ENCODE peak calls at places on chromosomes 11 and 22, in four cellular contexts. One of them, this sample, is unnamed. For H3K36me3 and H3K9me3, the result is how much of the 10 kb centered on the place peaks cover.

GRCh38 chr11:117273550-117274289 is 17.4 kb upstream of the BACE1-AS start:
- DNase-seq in spleen: no peak
- DNase-seq in keratinocyte: no peak
- DNase-seq in IMR-90: peak
- DNase-seq in this sample: no peak

GRCh38 chr11:130691581-130691980 is 224.7 kb downstream of the SNX19 start:
- DNase-seq in spleen: no peak
- DNase-seq in keratinocyte: no peak
- DNase-seq in IMR-90: no peak
- DNase-seq in this sample: no peak

GRCh38 chr11:1988667-1989317 is 8.8 kb downstream of the H19 start:
- DNase-seq in spleen: peak
- DNase-seq in keratinocyte: no peak
- DNase-seq in IMR-90: no peak
- DNase-seq in this sample: no peak

GRCh38 chr11:110463153-110463552 is 33.4 kb downstream of the FDX1 start:
- DNase-seq in spleen: peak
- DNase-seq in keratinocyte: no peak
- DNase-seq in IMR-90: peak
- DNase-seq in this sample: no peak

GRCh38 chr11:94675239-94675638 is 92.9 kb upstream of the AMOTL1 start:
- DNase-seq in spleen: no peak
- DNase-seq in keratinocyte: peak
- DNase-seq in IMR-90: no peak
- DNase-seq in this sample: no peak

GRCh38 chr11:57434640-57435546 is 8.0 kb upstream of the SLC43A3 start:
- DNase-seq in spleen: no peak
- DNase-seq in keratinocyte: no peak
- DNase-seq in IMR-90: peak
- DNase-seq in this sample: no peak

GRCh38 chr22:40345271-40345670 is 1.0 kb upstream of the ADSL start:
- DNase-seq in spleen: no peak
- DNase-seq in keratinocyte: peak
- DNase-seq in IMR-90: peak
- DNase-seq in this sample: no peak

GRCh38 chr22:48719978-48720661 is 1107.6 kb downstream of the BRD1 start:
- DNase-seq in spleen: peak
- DNase-seq in keratinocyte: no peak
- DNase-seq in IMR-90: no peak
- DNase-seq in this sample: no peak

GRCh38 chr22:27990879-27991278 is 71.8 kb upstream of the PITPNB start:
- DNase-seq in spleen: no peak
- DNase-seq in keratinocyte: no peak
- DNase-seq in IMR-90: peak
- DNase-seq in this sample: no peak

GRCh38 chr11:114293201-114293711 is 2.9 kb upstream of the NNMT start:
- DNase-seq in spleen: no peak
- DNase-seq in keratinocyte: no peak
- DNase-seq in IMR-90: no peak
- DNase-seq in this sample: no peak

GRCh38 chr22:24107668-24108067 is 73.6 kb upstream of the SUSD2 start:
- DNase-seq in spleen: no peak
- DNase-seq in keratinocyte: no peak
- DNase-seq in IMR-90: peak
- DNase-seq in this sample: no peak

GRCh38 chr22:32378703-32379272 is 21.1 kb downstream of the RFPL3 start:
- DNase-seq in spleen: no peak
- DNase-seq in keratinocyte: no peak
- DNase-seq in IMR-90: peak
- DNase-seq in this sample: no peak

GRCh38 chr11:113514856-113515255 is 39.7 kb upstream of the DRD2 start:
- DNase-seq in spleen: no peak
- DNase-seq in keratinocyte: peak
- DNase-seq in IMR-90: no peak
- DNase-seq in this sample: no peak

GRCh38 chr11:98047647-98048046 is 973.1 kb upstream of the CNTN5 start:
- DNase-seq in spleen: no peak
- DNase-seq in keratinocyte: no peak
- DNase-seq in IMR-90: no peak
- DNase-seq in this sample: no peak

GRCh38 chr22:35728639-35729308 is 11.1 kb downstream of the APOL5 start:
- DNase-seq in spleen: no peak
- DNase-seq in keratinocyte: no peak
- DNase-seq in IMR-90: no peak
- DNase-seq in this sample: no peak

GRCh38 chr11:73404048-73404447 is 27.8 kb downstream of the RELT start:
- DNase-seq in spleen: peak
- DNase-seq in keratinocyte: no peak
- DNase-seq in IMR-90: peak
- DNase-seq in this sample: no peak

GRCh38 chr11:69533296-69534165 is 52.1 kb downstream of the LINC01488 start:
- DNase-seq in spleen: peak
- DNase-seq in keratinocyte: no peak
- DNase-seq in IMR-90: no peak
- DNase-seq in this sample: no peak

GRCh38 chr22:19943665-19944026 is 2.0 kb upstream of the TXNRD2 start:
- DNase-seq in spleen: no peak
- DNase-seq in keratinocyte: no peak
- DNase-seq in IMR-90: peak
- DNase-seq in this sample: no peak

GRCh38 chr22:26328221-26328620 is 100.8 kb upstream of the ASPHD2 start:
- DNase-seq in spleen: no peak
- DNase-seq in keratinocyte: no peak
- DNase-seq in IMR-90: no peak
- DNase-seq in this sample: no peak

GRCh38 chr11:114616516-114616915 is 20.9 kb upstream of the NXPE4 start:
- DNase-seq in spleen: no peak
- DNase-seq in keratinocyte: no peak
- DNase-seq in IMR-90: no peak
- DNase-seq in this sample: no peak

GRCh38 chr11:102798012-102798746 is at the start of gene MMP1:
- DNase-seq in spleen: no peak
- DNase-seq in keratinocyte: no peak
- DNase-seq in IMR-90: peak
- DNase-seq in this sample: no peak

GRCh38 chr11:65643971-65644370 is 6.1 kb downstream of the SIPA1 start:
- DNase-seq in spleen: no peak
- DNase-seq in keratinocyte: no peak
- DNase-seq in IMR-90: no peak
- DNase-seq in this sample: no peak

GRCh38 chr11:34380696-34381095 is 22.9 kb upstream of the ABTB2 start:
- DNase-seq in spleen: no peak
- DNase-seq in keratinocyte: peak
- DNase-seq in IMR-90: peak
- DNase-seq in this sample: no peak

GRCh38 chr11:35364101-35364780 is 55.1 kb downstream of the SLC1A2 start:
- DNase-seq in spleen: no peak
- DNase-seq in keratinocyte: no peak
- DNase-seq in IMR-90: peak
- DNase-seq in this sample: no peak

GRCh38 chr11:61921446-61921845 is 4.1 kb upstream of the RAB3IL1 start:
- DNase-seq in spleen: no peak
- DNase-seq in keratinocyte: no peak
- DNase-seq in IMR-90: no peak
- DNase-seq in this sample: no peak

GRCh38 chr11:48028909-48029685 is 48.7 kb downstream of the PTPRJ start:
- DNase-seq in spleen: peak
- DNase-seq in keratinocyte: no peak
- DNase-seq in IMR-90: peak
- DNase-seq in this sample: peak

GRCh38 chr11:128405693-128406364 is 181.5 kb downstream of the ETS1 start:
- DNase-seq in spleen: no peak
- DNase-seq in keratinocyte: no peak
- DNase-seq in IMR-90: no peak
- DNase-seq in this sample: no peak
- H3K36me3 ChIP-seq in spleen: under half
- H3K36me3 ChIP-seq in keratinocyte: under half
- H3K36me3 ChIP-seq in IMR-90: under half
- H3K36me3 ChIP-seq in this sample: under half

GRCh38 chr11:71298016-71298550 is 45.7 kb upstream of the SHANK2 start:
- DNase-seq in spleen: no peak
- DNase-seq in keratinocyte: no peak
- DNase-seq in IMR-90: no peak
- DNase-seq in this sample: no peak

GRCh38 chr11:71301858-71302533 is 49.6 kb upstream of the SHANK2 start:
- DNase-seq in spleen: peak
- DNase-seq in keratinocyte: no peak
- DNase-seq in IMR-90: no peak
- DNase-seq in this sample: no peak

GRCh38 chr11:71301046-71301857 is 48.9 kb upstream of the SHANK2 start:
- DNase-seq in spleen: peak
- DNase-seq in keratinocyte: no peak
- DNase-seq in IMR-90: no peak
- DNase-seq in this sample: no peak

GRCh38 chr11:71298761-71299181 is 46.4 kb upstream of the SHANK2 start:
- DNase-seq in spleen: no peak
- DNase-seq in keratinocyte: no peak
- DNase-seq in IMR-90: no peak
- DNase-seq in this sample: no peak

DNA sequence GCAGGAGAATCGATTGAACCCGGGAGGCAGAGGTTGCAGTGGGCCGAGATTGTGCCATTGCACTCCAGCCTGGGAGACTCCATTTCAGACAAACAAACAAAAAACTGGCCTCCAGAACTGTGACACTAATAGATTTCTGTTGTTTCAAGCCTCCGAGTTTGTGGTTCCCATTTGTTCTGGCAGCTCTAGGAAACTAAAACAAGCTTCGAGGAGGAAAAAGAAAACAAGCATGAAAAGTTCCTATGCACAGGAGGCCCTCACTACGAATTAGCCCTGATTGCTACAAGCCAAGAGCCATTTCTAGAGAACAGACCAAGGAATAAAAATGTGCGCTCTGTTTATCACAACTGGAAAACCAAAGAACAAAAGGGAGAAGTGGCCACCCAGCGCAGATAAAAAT is 47.8 kb upstream of the SHANK2 start:
- DNase-seq in spleen: no peak
- DNase-seq in keratinocyte: no peak
- DNase-seq in IMR-90: no peak
- DNase-seq in this sample: no peak
- H3K9me3 ChIP-seq in spleen: under half
- H3K9me3 ChIP-seq in keratinocyte: under half
- H3K9me3 ChIP-seq in IMR-90: under half
- H3K9me3 ChIP-seq in this sample: under half

GRCh38 chr22:42807185-42807584 is 49.9 kb downstream of the ARFGAP3 start:
- DNase-seq in spleen: no peak
- DNase-seq in keratinocyte: no peak
- DNase-seq in IMR-90: no peak
- DNase-seq in this sample: no peak
- H3K36me3 ChIP-seq in spleen: half or more
- H3K36me3 ChIP-seq in keratinocyte: under half
- H3K36me3 ChIP-seq in IMR-90: half or more
- H3K36me3 ChIP-seq in this sample: under half

GRCh38 chr22:17969732-17970131 is 54.6 kb downstream of the MICAL3 start:
- DNase-seq in spleen: peak
- DNase-seq in keratinocyte: no peak
- DNase-seq in IMR-90: peak
- DNase-seq in this sample: no peak
- H3K9me3 ChIP-seq in spleen: under half
- H3K9me3 ChIP-seq in keratinocyte: under half
- H3K9me3 ChIP-seq in IMR-90: under half
- H3K9me3 ChIP-seq in this sample: under half

GRCh38 chr22:43176090-43176489 is 10.8 kb downstream of the TTLL12 start:
- DNase-seq in spleen: peak
- DNase-seq in keratinocyte: no peak
- DNase-seq in IMR-90: no peak
- DNase-seq in this sample: no peak
- H3K36me3 ChIP-seq in spleen: half or more
- H3K36me3 ChIP-seq in keratinocyte: under half
- H3K36me3 ChIP-seq in IMR-90: half or more
- H3K36me3 ChIP-seq in this sample: under half

GRCh38 chr11:122737951-122738693 is 82.6 kb downstream of the UBASH3B start:
- DNase-seq in spleen: no peak
- DNase-seq in keratinocyte: no peak
- DNase-seq in IMR-90: peak
- DNase-seq in this sample: no peak
- H3K9me3 ChIP-seq in spleen: under half
- H3K9me3 ChIP-seq in keratinocyte: under half
- H3K9me3 ChIP-seq in IMR-90: under half
- H3K9me3 ChIP-seq in this sample: under half

GRCh38 chr22:50461536-50461935 is 13.3 kb downstream of the SBF1 start:
- DNase-seq in spleen: no peak
- DNase-seq in keratinocyte: no peak
- DNase-seq in IMR-90: no peak
- DNase-seq in this sample: no peak
- H3K36me3 ChIP-seq in spleen: half or more
- H3K36me3 ChIP-seq in keratinocyte: half or more
- H3K36me3 ChIP-seq in IMR-90: half or more
- H3K36me3 ChIP-seq in this sample: half or more

GRCh38 chr22:44371741-44372525 is 59.2 kb upstream of the SHISAL1 start:
- DNase-seq in spleen: peak
- DNase-seq in keratinocyte: no peak
- DNase-seq in IMR-90: no peak
- DNase-seq in this sample: no peak

GRCh38 chr22:44369916-44370804 is 57.4 kb upstream of the SHISAL1 start:
- DNase-seq in spleen: peak
- DNase-seq in keratinocyte: no peak
- DNase-seq in IMR-90: no peak
- DNase-seq in this sample: no peak

GRCh38 chr22:44375451-44375850 is 62.7 kb upstream of the SHISAL1 start:
- DNase-seq in spleen: no peak
- DNase-seq in keratinocyte: no peak
- DNase-seq in IMR-90: no peak
- DNase-seq in this sample: no peak

GRCh38 chr22:44372611-44373010 is 59.9 kb upstream of the SHISAL1 start:
- DNase-seq in spleen: peak
- DNase-seq in keratinocyte: no peak
- DNase-seq in IMR-90: no peak
- DNase-seq in this sample: no peak

DNA sequence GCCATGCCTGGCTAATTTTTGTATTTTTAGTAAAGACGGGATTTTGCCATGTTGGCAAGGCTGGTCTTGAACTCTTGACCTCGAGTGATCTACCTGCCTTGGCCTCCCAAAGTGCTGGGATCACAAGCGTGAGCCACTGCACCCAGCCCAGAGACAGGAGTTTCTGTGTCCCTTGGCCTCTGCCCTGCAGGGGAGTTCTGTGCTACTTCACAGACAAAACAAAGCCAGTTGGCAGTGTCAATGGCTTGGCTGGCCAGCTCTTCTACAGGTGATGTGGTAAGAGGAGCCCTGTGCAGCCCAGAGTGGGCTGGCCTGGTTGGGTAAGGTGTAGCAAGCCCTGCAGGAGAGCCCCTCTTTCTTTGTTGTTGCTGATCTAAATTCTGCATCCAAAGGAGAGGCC is 60.5 kb upstream of the SHISAL1 start:
- DNase-seq in spleen: peak
- DNase-seq in keratinocyte: no peak
- DNase-seq in IMR-90: no peak
- DNase-seq in this sample: no peak
- H3K9me3 ChIP-seq in spleen: under half
- H3K9me3 ChIP-seq in keratinocyte: under half
- H3K9me3 ChIP-seq in IMR-90: under half
- H3K9me3 ChIP-seq in this sample: under half

This sample was measured in CD4-positive, alpha-beta memory T cell.